ENCODE peak calls at places on chromosomes 5 and 9, in eight cellular contexts. U is cardiac muscle cell, M is fibroblast of lung, E is lung, G is stomach, R is PC-9, Z is ovary, B is endothelial cell of umbilical vein. Y is an unnamed sample.

GRCh38 chr9:14170392-14170931 is 143.5 kb downstream of the NFIB start:
- DNase-seq in U (no peak), M (no peak), E (no peak), G (no peak), R (no peak), Z (no peak), B (no peak), Y (no peak)

GRCh38 chr5:132764051-132764450 is 13.0 kb downstream of the SEPTIN8 start:
- DNase-seq in U (no peak), M (no peak), E (no peak), G (no peak), R (no peak), Z (no peak), B (no peak), Y (no peak)

GRCh38 chr5:60638300-60638699 is 61.7 kb downstream of the DEPDC1B start:
- DNase-seq in U (no peak), M (no peak), E (no peak), G (no peak), R (no peak), Z (no peak), B (no peak), Y (no peak)

GRCh38 chr5:56272765-56273164 is 39.6 kb upstream of the ANKRD55 start:
- DNase-seq in U (no peak), M (no peak), E (no peak), G (no peak), R (no peak), Z (no peak), B (no peak), Y (no peak)

GRCh38 chr9:116279230-116279629 is 125.6 kb downstream of the PAPPA start:
- DNase-seq in U (peak), M (peak), E (no peak), G (no peak), R (no peak), Z (no peak), B (peak), Y (no peak)

GRCh38 chr9:135772056-135773042 is 70.4 kb downstream of the KCNT1 start:
- DNase-seq in U (no peak), M (no peak), E (no peak), G (no peak), R (no peak), Z (no peak), B (no peak), Y (no peak)

GRCh38 chr5:180813418-180813817 is 10.8 kb upstream of the MGAT1 start:
- DNase-seq in U (no peak), M (no peak), E (no peak), G (no peak), R (no peak), Z (no peak), B (no peak), Y (peak)

GRCh38 chr5:1552469-1553255 is 28.9 kb upstream of the LPCAT1 start:
- DNase-seq in U (no peak), M (peak), E (peak), G (no peak), R (peak), Z (no peak), B (no peak), Y (no peak)

GRCh38 chr9:94864862-94865435 is 138.4 kb downstream of the AOPEP start:
- DNase-seq in U (no peak), M (no peak), E (no peak), G (no peak), R (no peak), Z (no peak), B (peak), Y (no peak)

DNA sequence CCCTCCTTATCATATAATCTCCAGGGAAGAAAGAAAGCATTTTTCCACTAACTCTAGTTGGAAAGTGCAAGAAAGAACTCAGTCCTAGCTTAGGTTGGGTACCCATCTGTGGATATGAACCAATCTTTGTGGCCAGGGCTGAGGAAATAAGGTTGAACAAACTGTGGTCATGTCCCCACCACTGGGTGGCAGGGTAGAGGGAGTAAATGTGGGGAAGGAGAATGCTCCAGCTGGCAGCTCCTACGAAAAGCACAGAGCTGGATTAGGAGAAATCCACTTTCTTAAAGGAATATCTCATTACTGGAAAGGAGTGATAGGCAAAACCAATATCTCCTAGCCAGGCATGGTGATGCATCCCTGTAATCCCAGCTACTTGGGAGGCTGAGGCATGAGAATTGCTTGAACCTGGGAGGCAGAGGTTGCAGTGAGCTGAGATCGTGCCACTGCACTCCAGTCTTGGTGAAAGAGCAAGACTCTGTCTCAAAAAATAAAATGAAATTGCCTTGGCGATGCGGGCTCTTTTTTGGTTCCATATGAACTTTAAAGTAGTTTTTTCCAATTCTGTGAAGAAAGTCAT is 175.1 kb downstream of the CCDC192 start:
- DNase-seq in U (peak), M (peak), E (peak), G (peak), R (peak), Z (no peak), B (peak), Y (peak)
- TF ChIP-seq CTCF in U (peak), M (peak), E (no peak), G (peak), R (peak), Z (no peak), B (peak), Y (peak)

GRCh38 chr9:92728831-92729734 is 35.5 kb downstream of the BICD2 start:
- DNase-seq in U (no peak), M (no peak), E (no peak), G (peak), R (no peak), Z (no peak), B (no peak), Y (peak)
- H3K27ac ChIP-seq in U (no peak), M (no peak), E (no peak), G (no peak), R (no peak), Z (no peak), B (no peak), Y (peak)

GRCh38 chr9:134455010-134455409 is 128.8 kb downstream of the RXRA start:
- DNase-seq in U (no peak), M (no peak), E (no peak), G (no peak), R (no peak), Z (no peak), B (no peak), Y (no peak)

GRCh38 chr9:134456740-134457315 is 130.6 kb downstream of the RXRA start:
- DNase-seq in U (no peak), M (no peak), E (no peak), G (no peak), R (no peak), Z (no peak), B (no peak), Y (no peak)

GRCh38 chr9:134455537-134455936 is 129.3 kb downstream of the RXRA start:
- DNase-seq in U (no peak), M (no peak), E (no peak), G (no peak), R (no peak), Z (no peak), B (no peak), Y (no peak)

GRCh38 chr9:134457321-134457923 is 131.2 kb downstream of the RXRA start:
- DNase-seq in U (no peak), M (no peak), E (no peak), G (no peak), R (no peak), Z (no peak), B (no peak), Y (no peak)

GRCh38 chr9:134455951-134456739 is 129.9 kb downstream of the RXRA start:
- DNase-seq in U (no peak), M (peak), E (peak), G (peak), R (peak), Z (peak), B (peak), Y (no peak)
- TF ChIP-seq CTCF in U (peak), M (no peak), E (no peak), G (no peak), R (no peak), Z (no peak), B (no peak), Y (no peak)

GRCh38 chr5:158100373-158100902 is 241.5 kb upstream of the CLINT1 start:
- DNase-seq in U (no peak), M (peak), E (no peak), G (no peak), R (no peak), Z (no peak), B (no peak), Y (peak)

DNA sequence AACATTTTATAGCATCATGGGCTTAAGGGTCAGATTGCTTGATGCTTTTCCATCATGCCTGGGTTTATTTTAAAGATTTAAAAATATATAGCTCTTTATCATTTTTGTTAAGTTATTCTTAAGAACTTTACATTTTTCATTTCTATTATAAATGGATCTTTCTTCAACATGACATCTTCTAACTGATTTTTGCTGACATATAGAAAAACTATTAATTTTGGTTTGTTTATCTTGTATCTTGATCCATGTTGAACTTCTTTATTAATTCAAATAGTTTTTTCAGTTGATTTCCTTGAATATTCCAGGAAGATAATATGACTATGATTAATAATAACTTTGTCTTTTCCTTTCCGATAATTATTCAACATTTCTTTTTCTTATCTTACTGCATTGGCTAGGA is 237.9 kb upstream of the CLINT1 start:
- DNase-seq in U (no peak), M (no peak), E (no peak), G (no peak), R (no peak), Z (no peak), B (no peak), Y (no peak)
- H3K27ac ChIP-seq in U (no peak), M (no peak), E (no peak), G (no peak), R (no peak), Z (no peak), B (no peak), Y (no peak)

DNA sequence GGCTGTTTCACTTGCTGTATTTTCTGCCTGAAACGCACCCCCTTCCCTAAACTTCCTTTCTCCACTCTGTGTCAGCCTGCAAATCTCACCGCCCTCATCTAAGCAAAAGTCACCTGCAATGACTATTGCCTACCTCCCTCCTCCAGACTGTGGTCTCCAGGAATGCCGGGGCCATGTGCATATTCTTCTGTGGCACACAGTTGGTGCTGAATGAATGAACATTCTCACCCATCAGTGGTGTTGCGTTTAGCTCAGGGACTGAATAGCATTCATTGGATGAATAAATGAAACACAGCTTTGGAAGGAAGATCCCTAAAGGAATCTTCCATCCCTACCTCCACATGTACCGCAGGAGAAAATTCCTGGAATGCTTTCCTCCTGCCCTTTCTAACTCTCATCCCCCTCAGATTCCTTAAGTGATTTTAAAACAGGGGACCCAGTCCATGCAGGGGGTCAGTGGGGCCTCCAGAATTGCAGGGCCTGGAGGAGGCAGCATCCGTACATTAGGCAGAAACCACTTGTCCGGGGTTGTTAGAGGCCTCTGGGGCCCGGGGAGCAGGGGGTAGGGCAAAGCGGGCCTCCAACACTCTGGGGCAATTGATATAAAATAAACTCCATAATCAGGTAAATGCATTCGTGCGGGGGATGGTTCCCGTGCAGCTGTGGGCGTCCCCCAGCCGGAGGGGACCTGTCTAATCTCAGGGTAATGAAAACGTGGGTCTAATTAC is 28.3 kb upstream of the PTGS1 start:
- DNase-seq in U (no peak), M (no peak), E (no peak), G (no peak), R (no peak), Z (no peak), B (no peak), Y (no peak)
- TF ChIP-seq CTCF in U (no peak), M (no peak), E (no peak), G (no peak), R (no peak), Z (no peak), B (no peak), Y (no peak)

GRCh38 chr5:157352756-157353340 is 86.9 kb downstream of the CYFIP2 start:
- DNase-seq in U (no peak), M (no peak), E (no peak), G (no peak), R (no peak), Z (no peak), B (no peak), Y (no peak)
- H3K27ac ChIP-seq in U (no peak), M (no peak), E (no peak), G (no peak), R (no peak), Z (no peak), B (no peak), Y (no peak)

GRCh38 chr9:98796364-98797101 is at the start of gene ANKS6:
- DNase-seq in U (peak), M (peak), E (peak), G (peak), R (peak), Z (peak), B (peak), Y (peak)
- TF ChIP-seq CTCF in U (peak), M (no peak), E (peak), G (peak), R (peak), Z (no peak), B (peak), Y (peak)

DNA sequence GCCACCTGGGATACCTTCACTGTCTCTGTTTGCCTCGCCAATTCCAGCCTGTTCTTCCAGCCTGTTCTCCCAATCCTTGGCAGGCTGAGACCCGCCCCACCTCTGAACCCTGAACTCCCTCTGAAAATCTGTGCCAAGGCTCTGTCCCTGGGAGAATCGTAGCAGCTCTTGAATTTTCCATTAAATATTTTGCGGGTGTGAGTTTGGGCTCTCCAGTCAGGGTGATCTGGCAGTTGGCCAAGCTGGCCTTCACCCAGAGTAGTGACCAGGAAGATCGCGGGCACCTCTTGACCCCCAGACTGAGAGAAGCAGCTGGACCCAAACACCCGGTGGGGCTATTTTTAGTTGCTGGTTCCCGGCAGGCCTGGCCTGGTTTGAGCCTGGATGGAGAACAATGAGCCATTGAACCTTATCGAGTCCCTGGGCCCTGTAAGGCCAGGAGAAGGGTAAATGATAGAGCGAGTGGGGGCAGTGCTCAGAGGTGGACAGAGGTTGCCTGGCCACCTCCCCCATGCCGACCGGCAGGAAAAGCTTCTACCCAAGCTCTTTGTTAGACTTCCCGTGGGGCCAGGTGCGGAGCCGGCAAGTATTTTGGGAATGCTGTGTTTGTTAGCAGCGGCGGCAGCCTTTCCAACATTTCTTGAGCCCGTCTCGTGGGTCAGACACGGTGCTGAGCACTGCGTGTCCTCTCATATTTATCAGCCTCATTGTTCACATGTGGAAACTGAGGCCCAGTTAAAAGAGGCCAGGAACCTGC is 146.2 kb downstream of the RGS3 start:
- DNase-seq in U (peak), M (peak), E (peak), G (peak), R (no peak), Z (peak), B (peak), Y (no peak)
- H3K27ac ChIP-seq in U (peak), M (peak), E (peak), G (peak), R (no peak), Z (peak), B (peak), Y (no peak)

DNA sequence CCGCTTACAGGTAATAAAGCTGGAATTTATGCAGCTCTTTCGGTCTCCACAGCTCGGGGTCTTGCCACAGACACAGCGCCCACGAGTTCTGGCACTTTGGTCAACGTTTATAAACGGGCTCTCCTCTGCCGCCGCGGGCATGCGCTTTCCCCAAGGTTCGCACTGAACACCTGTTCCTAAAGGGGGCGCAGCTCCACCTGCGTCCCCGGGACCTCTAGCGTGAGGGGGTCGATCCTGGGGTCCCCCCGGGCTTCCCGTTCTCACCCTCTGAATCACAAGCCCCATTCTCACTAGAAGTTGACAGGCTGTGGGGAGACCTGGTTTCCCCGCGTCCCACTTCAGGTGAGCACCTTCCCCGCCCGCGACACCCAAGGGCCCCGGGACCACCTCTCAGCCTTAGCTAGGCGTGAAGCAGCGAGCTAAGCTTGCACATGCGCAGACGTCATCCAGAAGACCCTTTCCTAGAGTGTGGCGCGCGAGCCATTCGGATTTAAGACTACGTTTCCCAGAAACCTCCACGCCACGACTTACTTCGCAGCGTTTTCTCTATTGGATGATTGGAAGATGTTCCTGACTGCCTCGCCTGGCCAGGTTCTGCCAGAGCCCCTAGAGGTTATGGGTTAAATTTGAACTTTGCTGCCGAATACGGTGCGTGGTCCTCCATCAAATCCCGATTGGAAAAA is 21.3 kb upstream of the ZNF782 start:
- DNase-seq in U (peak), M (peak), E (peak), G (peak), R (peak), Z (no peak), B (peak), Y (peak)
- TF ChIP-seq CTCF in U (peak), M (peak), E (no peak), G (no peak), R (peak), Z (no peak), B (no peak), Y (peak)

GRCh38 chr5:107400328-107400727 is 270.4 kb downstream of the EFNA5 start:
- DNase-seq in U (no peak), M (no peak), E (no peak), G (no peak), R (no peak), Z (no peak), B (no peak), Y (no peak)

GRCh38 chr5:107401470-107402085 is 269.2 kb downstream of the EFNA5 start:
- DNase-seq in U (no peak), M (no peak), E (no peak), G (no peak), R (no peak), Z (no peak), B (no peak), Y (no peak)

GRCh38 chr5:107396351-107396690 is 274.4 kb downstream of the EFNA5 start:
- DNase-seq in U (no peak), M (no peak), E (no peak), G (no peak), R (no peak), Z (no peak), B (no peak), Y (no peak)

GRCh38 chr5:107395632-107396350 is 274.9 kb downstream of the EFNA5 start:
- DNase-seq in U (no peak), M (peak), E (no peak), G (no peak), R (no peak), Z (no peak), B (no peak), Y (no peak)

GRCh38 chr5:107398703-107399102 is 272.0 kb downstream of the EFNA5 start:
- DNase-seq in U (no peak), M (no peak), E (no peak), G (no peak), R (no peak), Z (no peak), B (no peak), Y (no peak)
- H3K27ac ChIP-seq in U (no peak), M (no peak), E (no peak), G (no peak), R (no peak), Z (no peak), B (no peak), Y (no peak)

Y was measured in OCI-LY7.